ENCODE peak calls at places on chromosomes 4 and X, in four cellular contexts. One of them, this sample, is unnamed.

GRCh38 chr4:10733016-10733415 is 48.4 kb upstream of the CLNK start:
- DNase-seq in heart right ventricle: no peak
- DNase-seq in psoas muscle: no peak
- DNase-seq in effector memory CD4-positive, alpha-beta T cell: no peak
- DNase-seq in this sample: no peak

GRCh38 chr4:57249083-57249482 is 138.9 kb upstream of the IGFBP7 start:
- DNase-seq in heart right ventricle: no peak
- DNase-seq in psoas muscle: no peak
- DNase-seq in effector memory CD4-positive, alpha-beta T cell: no peak
- DNase-seq in this sample: no peak

GRCh38 chr4:85677286-85677685 is 202.3 kb downstream of the ARHGAP24 start:
- DNase-seq in heart right ventricle: no peak
- DNase-seq in psoas muscle: no peak
- DNase-seq in effector memory CD4-positive, alpha-beta T cell: no peak
- DNase-seq in this sample: peak; percentile 85

GRCh38 chrX:26845051-26845450 is 618.1 kb downstream of the PPP4R3C start:
- DNase-seq in heart right ventricle: no peak
- DNase-seq in psoas muscle: no peak
- DNase-seq in effector memory CD4-positive, alpha-beta T cell: no peak
- DNase-seq in this sample: no peak

GRCh38 chr4:163385466-163385865 is 41.8 kb downstream of the NPY5R start:
- DNase-seq in heart right ventricle: no peak
- DNase-seq in psoas muscle: no peak
- DNase-seq in effector memory CD4-positive, alpha-beta T cell: no peak
- DNase-seq in this sample: no peak

GRCh38 chr4:3469386-3470243 is 6.5 kb downstream of the DOK7 start:
- DNase-seq in heart right ventricle: peak; percentile 64
- DNase-seq in psoas muscle: peak; percentile 49
- DNase-seq in effector memory CD4-positive, alpha-beta T cell: no peak
- DNase-seq in this sample: no peak

GRCh38 chr4:77314697-77315096 is 157.7 kb downstream of the CCNG2 start:
- DNase-seq in heart right ventricle: no peak
- DNase-seq in psoas muscle: no peak
- DNase-seq in effector memory CD4-positive, alpha-beta T cell: no peak
- DNase-seq in this sample: no peak

GRCh38 chrX:153492153-153492454 is 2.7 kb upstream of the BGN start:
- DNase-seq in heart right ventricle: no peak
- DNase-seq in psoas muscle: no peak
- DNase-seq in effector memory CD4-positive, alpha-beta T cell: no peak
- DNase-seq in this sample: no peak

GRCh38 chr4:27911047-27911446 is 1050.4 kb downstream of the STIM2 start:
- DNase-seq in heart right ventricle: no peak
- DNase-seq in psoas muscle: no peak
- DNase-seq in effector memory CD4-positive, alpha-beta T cell: no peak
- DNase-seq in this sample: no peak

GRCh38 chr4:151420408-151420807 is 11.4 kb downstream of the FHIP1A start:
- DNase-seq in heart right ventricle: no peak
- DNase-seq in psoas muscle: no peak
- DNase-seq in effector memory CD4-positive, alpha-beta T cell: no peak
- DNase-seq in this sample: no peak

GRCh38 chrX:22300130-22300529 is 27.4 kb downstream of the CBLL2 start:
- DNase-seq in heart right ventricle: no peak
- DNase-seq in psoas muscle: no peak
- DNase-seq in effector memory CD4-positive, alpha-beta T cell: no peak
- DNase-seq in this sample: peak; percentile 54

GRCh38 chr4:158316264-158316663 is 106.0 kb downstream of the TMEM144 start:
- DNase-seq in heart right ventricle: no peak
- DNase-seq in psoas muscle: no peak
- DNase-seq in effector memory CD4-positive, alpha-beta T cell: no peak
- DNase-seq in this sample: no peak

GRCh38 chr4:2829933-2830451 is 13.7 kb upstream of the ADD1 start:
- DNase-seq in heart right ventricle: no peak
- DNase-seq in psoas muscle: peak; percentile 32
- DNase-seq in effector memory CD4-positive, alpha-beta T cell: no peak
- DNase-seq in this sample: no peak

GRCh38 chr4:142663828-142664227 is 182.3 kb downstream of the INPP4B start:
- DNase-seq in heart right ventricle: no peak
- DNase-seq in psoas muscle: no peak
- DNase-seq in effector memory CD4-positive, alpha-beta T cell: no peak
- DNase-seq in this sample: no peak

GRCh38 chrX:65551489-65552339 is 17.1 kb upstream of the LAS1L start:
- DNase-seq in heart right ventricle: no peak
- DNase-seq in psoas muscle: no peak
- DNase-seq in effector memory CD4-positive, alpha-beta T cell: no peak
- DNase-seq in this sample: no peak

GRCh38 chr4:142098900-142099299 is 462.5 kb downstream of the IL15 start:
- DNase-seq in heart right ventricle: no peak
- DNase-seq in psoas muscle: no peak
- DNase-seq in effector memory CD4-positive, alpha-beta T cell: no peak
- DNase-seq in this sample: no peak

GRCh38 chr4:121307441-121308327 is 73.1 kb downstream of the QRFPR start:
- DNase-seq in heart right ventricle: no peak
- DNase-seq in psoas muscle: no peak
- DNase-seq in effector memory CD4-positive, alpha-beta T cell: peak; percentile 8
- DNase-seq in this sample: peak; percentile 17

GRCh38 chr4:40729555-40729954 is 20.2 kb upstream of the NSUN7 start:
- DNase-seq in heart right ventricle: no peak
- DNase-seq in psoas muscle: no peak
- DNase-seq in effector memory CD4-positive, alpha-beta T cell: no peak
- DNase-seq in this sample: no peak

GRCh38 chr4:157075811-157076577 is at the start of gene GLRB:
- DNase-seq in heart right ventricle: peak; percentile 26
- DNase-seq in psoas muscle: peak; percentile 63
- DNase-seq in effector memory CD4-positive, alpha-beta T cell: no peak
- DNase-seq in this sample: peak; percentile 20

GRCh38 chr4:98094118-98094517 is 49.2 kb downstream of the STPG2 start:
- DNase-seq in heart right ventricle: no peak
- DNase-seq in psoas muscle: no peak
- DNase-seq in effector memory CD4-positive, alpha-beta T cell: no peak
- DNase-seq in this sample: no peak

GRCh38 chr4:102345795-102346100 is 466 bp upstream of the SLC39A8 start:
- DNase-seq in heart right ventricle: no peak
- DNase-seq in psoas muscle: no peak
- DNase-seq in effector memory CD4-positive, alpha-beta T cell: no peak
- DNase-seq in this sample: no peak

GRCh38 chr4:175298119-175298518 is 380.0 kb downstream of the ADAM29 start:
- DNase-seq in heart right ventricle: no peak
- DNase-seq in psoas muscle: no peak
- DNase-seq in effector memory CD4-positive, alpha-beta T cell: no peak
- DNase-seq in this sample: no peak

GRCh38 chrX:101252634-101253033 is 33.0 kb downstream of the DRP2 start:
- DNase-seq in heart right ventricle: no peak
- DNase-seq in psoas muscle: no peak
- DNase-seq in effector memory CD4-positive, alpha-beta T cell: no peak
- DNase-seq in this sample: no peak

GRCh38 chr4:180860136-180860720 is 1383.0 kb upstream of the TENM3 start:
- DNase-seq in heart right ventricle: no peak
- DNase-seq in psoas muscle: no peak
- DNase-seq in effector memory CD4-positive, alpha-beta T cell: no peak
- DNase-seq in this sample: peak; percentile 69

GRCh38 chr4:106708604-106708876 is 327.6 kb downstream of the DKK2 start:
- DNase-seq in heart right ventricle: no peak
- DNase-seq in psoas muscle: no peak
- DNase-seq in effector memory CD4-positive, alpha-beta T cell: no peak
- DNase-seq in this sample: no peak

GRCh38 chr4:18733956-18734872 is 712.7 kb upstream of the LCORL start:
- DNase-seq in heart right ventricle: peak; percentile 7
- DNase-seq in psoas muscle: no peak
- DNase-seq in effector memory CD4-positive, alpha-beta T cell: no peak
- DNase-seq in this sample: peak; percentile 19

DNA sequence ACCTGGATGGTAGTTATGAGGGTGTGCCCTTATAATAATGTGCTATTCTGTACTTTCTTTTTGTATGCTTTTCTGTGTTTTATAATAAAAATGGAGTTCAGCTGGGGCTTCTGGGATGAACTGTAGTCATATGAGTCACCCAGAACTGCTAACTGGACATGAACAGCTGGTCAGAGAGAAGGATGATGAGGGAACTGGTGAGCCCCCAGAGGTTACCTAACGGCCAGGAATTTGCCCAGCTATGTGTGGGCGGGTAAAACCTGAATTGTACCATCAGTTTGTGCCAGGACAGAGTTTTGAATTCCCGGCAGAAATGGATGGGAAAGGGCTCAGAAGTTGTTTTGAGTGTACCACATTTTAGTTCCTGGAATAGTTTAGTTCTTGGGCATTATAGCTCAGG is 138.0 kb upstream of the USP9X start:
- DNase-seq in heart right ventricle: no peak
- DNase-seq in psoas muscle: no peak
- DNase-seq in effector memory CD4-positive, alpha-beta T cell: no peak
- DNase-seq in this sample: no peak
- H3K4me3 ChIP-seq in heart right ventricle: no peak overlapping the region
- H3K4me3 ChIP-seq in psoas muscle: no peak overlapping the region
- H3K4me3 ChIP-seq in effector memory CD4-positive, alpha-beta T cell: no peak overlapping the region
- H3K4me3 ChIP-seq in this sample: no peak overlapping the region

DNA sequence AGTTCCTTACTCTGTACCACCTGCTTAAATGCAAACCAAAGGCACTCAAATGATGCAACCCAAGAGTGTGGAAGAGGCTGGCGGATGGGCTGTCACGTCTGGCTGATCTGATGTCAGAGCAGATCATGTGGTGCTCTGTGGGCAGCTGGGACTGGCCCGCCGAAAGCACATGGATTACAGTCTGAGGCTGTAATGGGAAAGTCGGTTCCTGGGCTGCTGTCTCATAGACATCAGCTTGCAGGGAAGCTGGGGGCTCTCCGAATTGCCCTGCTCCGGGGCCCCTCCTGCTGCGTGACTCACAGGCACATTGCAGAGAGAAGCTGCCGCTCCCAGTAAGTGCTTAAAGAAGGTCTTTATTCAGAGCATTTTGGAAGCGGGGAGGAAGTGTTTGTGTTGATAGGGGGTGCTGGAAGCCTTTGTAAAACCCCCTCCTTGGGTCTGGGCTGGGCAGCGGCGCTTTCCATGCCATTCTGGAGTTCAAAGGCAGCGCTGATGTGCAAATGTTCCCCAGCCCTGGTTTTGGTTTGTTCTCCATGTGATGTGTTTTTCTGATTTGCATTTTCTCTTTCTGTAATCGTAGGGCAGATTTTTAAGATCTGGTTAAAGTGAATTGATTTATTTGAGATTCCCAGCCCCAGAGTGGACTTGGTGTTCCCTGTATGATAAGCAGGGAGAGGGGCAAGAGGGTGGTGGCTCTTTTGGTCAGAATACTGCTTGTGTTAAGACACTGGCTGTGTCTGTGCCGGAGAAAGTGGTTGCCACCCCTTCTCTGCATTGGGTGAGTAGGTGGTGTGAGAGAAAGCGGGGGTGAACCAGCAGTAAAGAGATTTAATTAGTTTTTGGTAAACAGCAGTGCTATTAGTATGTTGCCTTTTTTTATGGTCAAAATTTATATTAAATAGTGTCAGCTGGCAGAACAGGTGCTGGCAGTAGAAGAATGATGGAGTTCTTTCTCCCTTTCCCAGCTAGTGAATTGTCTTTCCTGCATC is 181.3 kb downstream of the LARP7 start:
- DNase-seq in heart right ventricle: peak; percentile 21
- DNase-seq in psoas muscle: peak; percentile 75
- DNase-seq in effector memory CD4-positive, alpha-beta T cell: no peak
- DNase-seq in this sample: peak; percentile 90
- H3K4me1 ChIP-seq in heart right ventricle: no peaks in the 10 kb centered on the region
- H3K4me1 ChIP-seq in psoas muscle: peaks cover 4% of the 10 kb centered on the region
- H3K4me1 ChIP-seq in effector memory CD4-positive, alpha-beta T cell: no peaks in the 10 kb centered on the region
- H3K4me1 ChIP-seq in this sample: peaks cover 6% of the 10 kb centered on the region

GRCh38 chr4:26321326-26322276 is 787 bp downstream of the RBPJ start:
- DNase-seq in heart right ventricle: no peak
- DNase-seq in psoas muscle: peak; percentile 58
- DNase-seq in effector memory CD4-positive, alpha-beta T cell: no peak
- DNase-seq in this sample: peak; percentile 56

GRCh38 chr4:26323807-26324206 is 3.0 kb downstream of the RBPJ start:
- DNase-seq in heart right ventricle: no peak
- DNase-seq in psoas muscle: no peak
- DNase-seq in effector memory CD4-positive, alpha-beta T cell: no peak
- DNase-seq in this sample: no peak

GRCh38 chr4:26320159-26320452 is 708 bp upstream of the RBPJ start:
- DNase-seq in heart right ventricle: no peak
- DNase-seq in psoas muscle: no peak
- DNase-seq in effector memory CD4-positive, alpha-beta T cell: peak; percentile 19
- DNase-seq in this sample: no peak

GRCh38 chr4:26320453-26321325 is at the start of gene RBPJ:
- DNase-seq in heart right ventricle: peak; percentile 91
- DNase-seq in psoas muscle: peak; percentile 94
- DNase-seq in effector memory CD4-positive, alpha-beta T cell: peak; percentile 82
- DNase-seq in this sample: peak; percentile 95

GRCh38 chr4:26322349-26322748 is 1.5 kb downstream of the RBPJ start:
- DNase-seq in heart right ventricle: no peak
- DNase-seq in psoas muscle: no peak
- DNase-seq in effector memory CD4-positive, alpha-beta T cell: no peak
- DNase-seq in this sample: no peak
- H3K4me3 ChIP-seq in heart right ventricle: peak overlapping the region; percentile 84
- H3K4me3 ChIP-seq in psoas muscle: peak overlapping the region; percentile 76
- H3K4me3 ChIP-seq in effector memory CD4-positive, alpha-beta T cell: peak overlapping the region; percentile 90
- H3K4me3 ChIP-seq in this sample: peak overlapping the region; percentile 99

DNA sequence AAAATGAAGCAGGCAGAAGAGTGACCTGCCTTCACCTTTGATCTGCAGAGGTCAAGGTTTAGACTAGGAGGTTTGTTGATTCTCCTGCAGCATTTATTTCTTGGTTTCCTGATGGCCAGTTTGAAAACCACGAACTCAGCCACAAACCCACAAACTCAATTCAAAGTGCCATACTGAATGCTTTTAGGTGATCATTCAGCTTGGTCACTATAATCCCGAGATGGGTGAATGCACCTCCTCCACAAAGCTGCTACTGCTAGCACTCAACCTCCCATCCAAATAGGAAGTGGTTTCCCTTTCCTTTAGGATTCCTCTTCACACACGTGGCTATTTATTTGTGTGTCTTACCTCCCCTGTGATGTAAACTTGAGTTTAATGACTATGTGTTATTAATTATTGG is 225.2 kb downstream of the MID1 start:
- DNase-seq in heart right ventricle: no peak
- DNase-seq in psoas muscle: no peak
- DNase-seq in effector memory CD4-positive, alpha-beta T cell: no peak
- DNase-seq in this sample: no peak
- H3K4me1 ChIP-seq in heart right ventricle: no peaks in the 10 kb centered on the region
- H3K4me1 ChIP-seq in psoas muscle: no peaks in the 10 kb centered on the region
- H3K4me1 ChIP-seq in effector memory CD4-positive, alpha-beta T cell: no peaks in the 10 kb centered on the region
- H3K4me1 ChIP-seq in this sample: peaks cover 3% of the 10 kb centered on the region

GRCh38 chrX:56233100-56233499 is 944 bp downstream of the KLF8 start:
- DNase-seq in heart right ventricle: no peak
- DNase-seq in psoas muscle: peak; percentile 50
- DNase-seq in effector memory CD4-positive, alpha-beta T cell: no peak
- DNase-seq in this sample: no peak
- H3K4me3 ChIP-seq in heart right ventricle: peak overlapping the region; percentile 61
- H3K4me3 ChIP-seq in psoas muscle: peak overlapping the region; percentile 71
- H3K4me3 ChIP-seq in effector memory CD4-positive, alpha-beta T cell: peak overlapping the region; percentile 44
- H3K4me3 ChIP-seq in this sample: no peak overlapping the region

This sample was measured in BE2C.